ENCODE peak calls at places on chromosome 5, in eight cellular contexts. One of them, this sample, is unnamed.

GRCh38 chr5:181053760-181054122 is 13.7 kb downstream of the BTNL9 start:
- DNase-seq in endothelial cell: peak
- DNase-seq in spleen: no peak
- DNase-seq in NCI-H2081: no peak
- DNase-seq in LoVo: no peak
- DNase-seq in GM13976: peak
- DNase-seq in activated gamma-delta T cell treated with Interleukin-2 at 50 U/mL for 16 hours: no peak
- DNase-seq in GM13977: no peak
- DNase-seq in this sample: no peak

GRCh38 chr5:118249386-118249785 is 739.0 kb downstream of the DTWD2 start:
- DNase-seq in endothelial cell: no peak
- DNase-seq in spleen: no peak
- DNase-seq in GM13977: no peak
- DNase-seq in LoVo: no peak
- DNase-seq in activated gamma-delta T cell treated with Interleukin-2 at 50 U/mL for 16 hours: no peak
- DNase-seq in GM13976: peak
- DNase-seq in NCI-H2081: no peak
- DNase-seq in this sample: no peak

GRCh38 chr5:98099448-98100105 is 673.9 kb upstream of the RGMB start:
- DNase-seq in GM13977: no peak
- DNase-seq in NCI-H2081: no peak
- DNase-seq in activated gamma-delta T cell treated with Interleukin-2 at 50 U/mL for 16 hours: no peak
- DNase-seq in GM13976: no peak
- DNase-seq in LoVo: no peak
- DNase-seq in endothelial cell: no peak
- DNase-seq in spleen: no peak
- DNase-seq in this sample: no peak

GRCh38 chr5:170388240-170388639 is 927 bp downstream of the KCNMB1 start:
- DNase-seq in endothelial cell: no peak
- DNase-seq in GM13976: no peak
- DNase-seq in GM13977: no peak
- DNase-seq in spleen: no peak
- DNase-seq in activated gamma-delta T cell treated with Interleukin-2 at 50 U/mL for 16 hours: no peak
- DNase-seq in LoVo: no peak
- DNase-seq in NCI-H2081: no peak
- DNase-seq in this sample: no peak

GRCh38 chr5:169343761-169344160 is 42.8 kb upstream of the SLIT3 start:
- DNase-seq in GM13977: no peak
- DNase-seq in spleen: no peak
- DNase-seq in NCI-H2081: no peak
- DNase-seq in LoVo: no peak
- DNase-seq in activated gamma-delta T cell treated with Interleukin-2 at 50 U/mL for 16 hours: no peak
- DNase-seq in endothelial cell: no peak
- DNase-seq in GM13976: no peak
- DNase-seq in this sample: no peak

GRCh38 chr5:69467442-69468225 is 25.0 kb upstream of the OCLN start:
- DNase-seq in activated gamma-delta T cell treated with Interleukin-2 at 50 U/mL for 16 hours: no peak
- DNase-seq in GM13976: peak
- DNase-seq in spleen: no peak
- DNase-seq in GM13977: peak
- DNase-seq in NCI-H2081: no peak
- DNase-seq in endothelial cell: no peak
- DNase-seq in LoVo: no peak
- DNase-seq in this sample: no peak

GRCh38 chr5:2374703-2375102 is 376.8 kb downstream of the IRX2 start:
- DNase-seq in GM13976: no peak
- DNase-seq in activated gamma-delta T cell treated with Interleukin-2 at 50 U/mL for 16 hours: no peak
- DNase-seq in LoVo: no peak
- DNase-seq in endothelial cell: no peak
- DNase-seq in GM13977: no peak
- DNase-seq in NCI-H2081: no peak
- DNase-seq in spleen: no peak
- DNase-seq in this sample: no peak

GRCh38 chr5:169744336-169744735 is 107.3 kb downstream of the DOCK2 start:
- DNase-seq in LoVo: no peak
- DNase-seq in spleen: no peak
- DNase-seq in activated gamma-delta T cell treated with Interleukin-2 at 50 U/mL for 16 hours: no peak
- DNase-seq in endothelial cell: no peak
- DNase-seq in GM13977: no peak
- DNase-seq in NCI-H2081: no peak
- DNase-seq in GM13976: no peak
- DNase-seq in this sample: no peak

GRCh38 chr5:157165668-157166067 is 396 bp downstream of the GARIN3 start:
- DNase-seq in spleen: no peak
- DNase-seq in endothelial cell: no peak
- DNase-seq in NCI-H2081: no peak
- DNase-seq in activated gamma-delta T cell treated with Interleukin-2 at 50 U/mL for 16 hours: no peak
- DNase-seq in GM13977: no peak
- DNase-seq in GM13976: no peak
- DNase-seq in LoVo: no peak
- DNase-seq in this sample: no peak

GRCh38 chr5:39709032-39709431 is 284.3 kb upstream of the DAB2 start:
- DNase-seq in LoVo: no peak
- DNase-seq in endothelial cell: no peak
- DNase-seq in activated gamma-delta T cell treated with Interleukin-2 at 50 U/mL for 16 hours: no peak
- DNase-seq in NCI-H2081: no peak
- DNase-seq in spleen: no peak
- DNase-seq in GM13977: no peak
- DNase-seq in GM13976: no peak
- DNase-seq in this sample: no peak

GRCh38 chr5:170360712-170361501 is 28.3 kb downstream of the KCNMB1 start:
- DNase-seq in NCI-H2081: no peak
- DNase-seq in spleen: no peak
- DNase-seq in GM13976: no peak
- DNase-seq in GM13977: no peak
- DNase-seq in activated gamma-delta T cell treated with Interleukin-2 at 50 U/mL for 16 hours: no peak
- DNase-seq in endothelial cell: no peak
- DNase-seq in LoVo: no peak
- DNase-seq in this sample: no peak

GRCh38 chr5:83377131-83377865 is 94.2 kb upstream of the VCAN start:
- DNase-seq in endothelial cell: no peak
- DNase-seq in LoVo: no peak
- DNase-seq in GM13976: no peak
- DNase-seq in NCI-H2081: no peak
- DNase-seq in spleen: no peak
- DNase-seq in activated gamma-delta T cell treated with Interleukin-2 at 50 U/mL for 16 hours: no peak
- DNase-seq in GM13977: no peak
- DNase-seq in this sample: peak

GRCh38 chr5:94463739-94464138 is 154.7 kb downstream of the KIAA0825 start:
- DNase-seq in LoVo: no peak
- DNase-seq in GM13977: no peak
- DNase-seq in NCI-H2081: no peak
- DNase-seq in endothelial cell: no peak
- DNase-seq in spleen: no peak
- DNase-seq in activated gamma-delta T cell treated with Interleukin-2 at 50 U/mL for 16 hours: no peak
- DNase-seq in GM13976: no peak
- DNase-seq in this sample: no peak

GRCh38 chr5:13745508-13745907 is 199.0 kb downstream of the DNAH5 start:
- DNase-seq in endothelial cell: no peak
- DNase-seq in GM13977: no peak
- DNase-seq in NCI-H2081: no peak
- DNase-seq in LoVo: no peak
- DNase-seq in activated gamma-delta T cell treated with Interleukin-2 at 50 U/mL for 16 hours: no peak
- DNase-seq in spleen: no peak
- DNase-seq in GM13976: no peak
- DNase-seq in this sample: no peak

GRCh38 chr5:35780236-35780635 is 76.5 kb upstream of the IL7R start:
- DNase-seq in NCI-H2081: no peak
- DNase-seq in activated gamma-delta T cell treated with Interleukin-2 at 50 U/mL for 16 hours: peak
- DNase-seq in GM13976: no peak
- DNase-seq in endothelial cell: no peak
- DNase-seq in spleen: no peak
- DNase-seq in GM13977: no peak
- DNase-seq in LoVo: no peak
- DNase-seq in this sample: no peak

GRCh38 chr5:151053796-151054490 is 26.9 kb downstream of the TNIP1 start:
- DNase-seq in endothelial cell: no peak
- DNase-seq in GM13976: no peak
- DNase-seq in NCI-H2081: no peak
- DNase-seq in LoVo: no peak
- DNase-seq in GM13977: no peak
- DNase-seq in activated gamma-delta T cell treated with Interleukin-2 at 50 U/mL for 16 hours: no peak
- DNase-seq in spleen: peak
- DNase-seq in this sample: no peak

GRCh38 chr5:132971483-132972435 is 8.3 kb upstream of the AFF4 start:
- DNase-seq in GM13976: no peak
- DNase-seq in endothelial cell: no peak
- DNase-seq in GM13977: no peak
- DNase-seq in spleen: no peak
- DNase-seq in LoVo: no peak
- DNase-seq in activated gamma-delta T cell treated with Interleukin-2 at 50 U/mL for 16 hours: no peak
- DNase-seq in NCI-H2081: no peak
- DNase-seq in this sample: no peak

GRCh38 chr5:109298794-109299193 is 111.0 kb downstream of the PJA2 start:
- DNase-seq in LoVo: no peak
- DNase-seq in GM13977: no peak
- DNase-seq in activated gamma-delta T cell treated with Interleukin-2 at 50 U/mL for 16 hours: no peak
- DNase-seq in GM13976: no peak
- DNase-seq in NCI-H2081: no peak
- DNase-seq in endothelial cell: no peak
- DNase-seq in spleen: no peak
- DNase-seq in this sample: no peak

GRCh38 chr5:4083591-4084337 is 488.1 kb downstream of the IRX1 start:
- DNase-seq in GM13977: no peak
- DNase-seq in GM13976: no peak
- DNase-seq in LoVo: no peak
- DNase-seq in endothelial cell: no peak
- DNase-seq in NCI-H2081: no peak
- DNase-seq in spleen: no peak
- DNase-seq in activated gamma-delta T cell treated with Interleukin-2 at 50 U/mL for 16 hours: no peak
- DNase-seq in this sample: no peak

GRCh38 chr5:115375922-115376321 is 79.5 kb upstream of the CCDC112 start:
- DNase-seq in spleen: no peak
- DNase-seq in activated gamma-delta T cell treated with Interleukin-2 at 50 U/mL for 16 hours: no peak
- DNase-seq in LoVo: peak
- DNase-seq in NCI-H2081: no peak
- DNase-seq in GM13976: no peak
- DNase-seq in endothelial cell: no peak
- DNase-seq in GM13977: no peak
- DNase-seq in this sample: no peak